ENCODE peak calls at places on chromosomes 11 and 22, in six cellular contexts. E is stimulated activated CD8-positive, alpha-beta memory T cell treated with anti-CD3 and anti-CD28 coated beads, Interleukin-4, amount 100 ng/mL, for 1 hour; H is mesothelial cell of epicardium; T is stimulated activated naive CD4-positive, alpha-beta T cell; M is stimulated activated CD4-positive, alpha-beta T cell treated with anti-CD3 and anti-CD28 coated beads, TNF-alpha, amount 100 ng/mL, for 48 hours; P is NCI-H1105 treated with DMSO at 0.1 percent for 48 hours. X is an unnamed sample.

GRCh38 chr11:75422248-75423231 is 10.5 kb downstream of the KLHL35 start:
- DNase-seq in E (no peak), H (no peak), T (no peak), M (no peak), P (peak; percentile 27), X (no peak)

GRCh38 chr11:76756341-76756771 is 26.8 kb upstream of the TSKU start:
- DNase-seq in E (no peak), H (no peak), T (no peak), M (no peak), P (peak; percentile 68), X (no peak)

GRCh38 chr11:123437236-123437979 is 7.3 kb downstream of the GRAMD1B start:
- DNase-seq in E (no peak), H (no peak), T (no peak), M (no peak), P (no peak), X (no peak)

GRCh38 chr22:25083414-25084166 is 116.1 kb upstream of the CRYBB3 start:
- DNase-seq in E (no peak), H (no peak), T (no peak), M (no peak), P (no peak), X (no peak)

GRCh38 chr22:38320605-38321402 is 3.6 kb upstream of the CSNK1E start:
- DNase-seq in E (no peak), H (no peak), T (no peak), M (no peak), P (no peak), X (no peak)

GRCh38 chr11:37087650-37088572 is 489.9 kb upstream of the RAG2 start:
- DNase-seq in E (no peak), H (no peak), T (no peak), M (no peak), P (no peak), X (no peak)

GRCh38 chr11:118175031-118175531 is 1.4 kb downstream of the SCN2B start:
- DNase-seq in E (no peak), H (no peak), T (no peak), M (no peak), P (no peak), X (no peak)

GRCh38 chr11:36454991-36455611 is 55.0 kb downstream of the TRAF6 start:
- DNase-seq in E (no peak), H (no peak), T (no peak), M (no peak), P (no peak), X (no peak)

GRCh38 chr11:44899959-44900358 is 50.7 kb downstream of the TP53I11 start:
- DNase-seq in E (no peak), H (no peak), T (peak; percentile 14), M (peak; percentile 24), P (no peak), X (no peak)